ENCODE peak calls at places on chromosomes 11 and 22, in six cellular contexts. A is ovary, Z is gastrocnemius medialis, C is A549, M is IMR-90, U is right lobe of liver. O is an unnamed sample.

GRCh38 chr11:120747801-120748484 is 236.4 kb downstream of the GRIK4 start:
- DNase-seq in M (no peak), C (no peak), Z (no peak), A (no peak), U (no peak), O (no peak)

GRCh38 chr22:18057568-18058209 is 20.1 kb upstream of the PEX26 start:
- DNase-seq in A (peak), U (peak), C (peak), Z (peak), M (peak), O (peak)

GRCh38 chr22:19132693-19133400 is 1.7 kb downstream of the TSSK2 start:
- DNase-seq in Z (no peak), M (no peak), C (no peak), U (no peak), A (no peak), O (no peak)

GRCh38 chr11:44578279-44578678 is 12.8 kb downstream of the CD82 start:
- DNase-seq in A (no peak), Z (no peak), C (no peak), M (no peak), U (no peak), O (no peak)

GRCh38 chr11:125947419-125948277 is 1.8 kb downstream of the VSIG10L2 start:
- DNase-seq in U (no peak), Z (no peak), A (no peak), C (no peak), M (no peak), O (no peak)

GRCh38 chr11:133040289-133040893 is 491.9 kb downstream of the OPCML start:
- DNase-seq in U (no peak), C (no peak), A (no peak), M (peak), Z (no peak), O (no peak)

GRCh38 chr11:12787847-12788246 is 113.6 kb downstream of the TEAD1 start:
- DNase-seq in C (no peak), A (no peak), Z (no peak), M (peak), U (no peak), O (no peak)

GRCh38 chr11:99142237-99142636 is 121.5 kb downstream of the CNTN5 start:
- DNase-seq in M (no peak), C (no peak), U (no peak), A (no peak), Z (no peak), O (no peak)

GRCh38 chr11:117045196-117045595 is 53.0 kb downstream of the SIK3 start:
- DNase-seq in M (peak), A (no peak), U (no peak), Z (no peak), C (no peak), O (no peak)

GRCh38 chr22:45205624-45205925 is 35.1 kb downstream of the KIAA0930 start:
- DNase-seq in C (no peak), A (no peak), U (no peak), M (no peak), Z (no peak), O (no peak)

GRCh38 chr11:2772544-2773031 is 72.8 kb upstream of the KCNQ1OT1 start:
- DNase-seq in C (no peak), Z (no peak), A (no peak), U (peak), M (peak), O (peak)

GRCh38 chr11:69691449-69691848 is 12.4 kb downstream of the FGF19 start:
- DNase-seq in U (no peak), Z (no peak), A (no peak), C (no peak), M (peak), O (no peak)

GRCh38 chr11:76705834-76706233 is 35.3 kb upstream of the LRRC32 start:
- DNase-seq in M (no peak), C (no peak), A (no peak), Z (no peak), U (no peak), O (no peak)

GRCh38 chr11:48091426-48092102 is 111.2 kb downstream of the PTPRJ start:
- DNase-seq in Z (no peak), A (no peak), C (no peak), M (no peak), U (no peak), O (no peak)

GRCh38 chr11:30128269-30128932 is 102.4 kb upstream of the FSHB start:
- DNase-seq in Z (no peak), C (peak), M (peak), A (no peak), U (no peak), O (peak)

GRCh38 chr22:25120761-25121212 is 78.9 kb upstream of the CRYBB3 start:
- DNase-seq in C (no peak), A (no peak), M (no peak), U (peak), Z (no peak), O (peak)

GRCh38 chr11:15276616-15277015 is 161.9 kb downstream of the INSC start:
- DNase-seq in U (no peak), A (no peak), C (no peak), M (peak), Z (no peak), O (no peak)

GRCh38 chr11:75225794-75226193 is 14.8 kb upstream of the TPBGL start:
- DNase-seq in U (no peak), A (no peak), C (no peak), Z (no peak), M (no peak), O (no peak)

GRCh38 chr11:97850726-97851125 is 1170.0 kb upstream of the CNTN5 start:
- DNase-seq in U (no peak), C (no peak), M (no peak), Z (no peak), A (no peak), O (no peak)

GRCh38 chr11:95459268-95460040 is 228.5 kb upstream of the SESN3 start:
- DNase-seq in M (no peak), U (no peak), Z (no peak), A (no peak), C (no peak), O (peak)

GRCh38 chr22:17074648-17075002 is 10.2 kb upstream of the IL17RA start:
- DNase-seq in Z (no peak), C (no peak), U (no peak), A (no peak), M (peak), O (no peak)

GRCh38 chr11:99277281-99277680 is 256.5 kb downstream of the CNTN5 start:
- DNase-seq in A (no peak), Z (no peak), U (no peak), C (no peak), M (no peak), O (peak)

GRCh38 chr11:35099278-35100018 is 39.5 kb upstream of the CD44 start:
- DNase-seq in C (no peak), M (peak), U (no peak), Z (no peak), A (no peak), O (no peak)

GRCh38 chr11:2088746-2089535 is 50.2 kb downstream of the IGF2 start:
- DNase-seq in C (peak), M (no peak), A (no peak), Z (no peak), U (no peak), O (no peak)

GRCh38 chr11:125626381-125626950 is 1.5 kb downstream of the CHEK1 start:
- DNase-seq in U (no peak), A (no peak), Z (no peak), C (peak), M (peak), O (peak)

GRCh38 chr22:17951315-17951714 is 73.0 kb downstream of the MICAL3 start:
- DNase-seq in U (no peak), A (no peak), M (no peak), Z (no peak), C (no peak), O (no peak)

GRCh38 chr11:70790671-70791300 is 392.5 kb downstream of the CTTN start:
- DNase-seq in M (no peak), A (no peak), U (no peak), C (no peak), Z (no peak), O (no peak)

GRCh38 chr11:111325259-111325658 is 26.9 kb downstream of the POU2AF3 start:
- DNase-seq in Z (no peak), C (no peak), A (no peak), U (no peak), M (no peak), O (no peak)

GRCh38 chr22:26797910-26798309 is 140.5 kb downstream of the MIAT start:
- DNase-seq in U (no peak), Z (no peak), A (no peak), C (peak), M (no peak), O (no peak)

GRCh38 chr11:9053631-9054030 is 37.8 kb downstream of the SCUBE2 start:
- DNase-seq in Z (no peak), C (no peak), A (no peak), M (peak), U (no peak), O (no peak)

GRCh38 chr22:39956932-39957664 is 3.1 kb upstream of the TMA7B start:
- DNase-seq in U (no peak), C (no peak), M (no peak), Z (no peak), A (no peak), O (no peak)

GRCh38 chr11:14506532-14506931 is 6.9 kb upstream of the COPB1 start:
- DNase-seq in Z (no peak), M (peak), A (no peak), C (no peak), U (no peak), O (no peak)

GRCh38 chr11:69902337-69902736 is 83.1 kb upstream of the FGF3 start:
- DNase-seq in M (no peak), U (no peak), C (no peak), Z (no peak), A (no peak), O (no peak)

GRCh38 chr22:33864723-33865130 is 55.5 kb downstream of the LARGE1 start:
- DNase-seq in U (peak), A (no peak), C (no peak), M (peak), Z (no peak), O (no peak)

GRCh38 chr11:126139541-126140091 is 71.8 kb downstream of the RPUSD4 start:
- DNase-seq in M (peak), Z (no peak), U (no peak), A (peak), C (no peak), O (peak)

GRCh38 chr11:35794850-35795249 is 132.3 kb downstream of the TRIM44 start:
- DNase-seq in M (peak), U (no peak), Z (no peak), C (no peak), A (no peak), O (no peak)

GRCh38 chr11:35820614-35821013 is 123.2 kb upstream of the LDLRAD3 start:
- DNase-seq in U (no peak), M (no peak), C (no peak), A (no peak), Z (no peak), O (no peak)

GRCh38 chr11:122633219-122633829 is 22.2 kb upstream of the UBASH3B start:
- DNase-seq in C (peak), Z (no peak), A (no peak), U (no peak), M (peak), O (no peak)
- TF ChIP-seq CTCF in C (peak), Z (no peak), A (peak), U (peak), M (peak), O (peak)

GRCh38 chr11:78190374-78190773 is 1.7 kb downstream of the USP35 start:
- DNase-seq in U (no peak), C (no peak), M (no peak), Z (no peak), A (peak), O (no peak)
- TF ChIP-seq POLR2A in U (no peak), C (no peak), M (no peak), Z (no peak), A (no peak), O (no peak)

GRCh38 chr22:37657590-37658132 is 862 bp upstream of the PDXP start:
- DNase-seq in A (no peak), Z (no peak), C (no peak), M (peak), U (no peak), O (no peak)
- H3K4me3 ChIP-seq in A (peak), Z (peak), C (peak), M (peak), U (peak), O (no peak)

GRCh38 chr11:290621-291231 is 1.8 kb downstream of the PGGHG start:
- DNase-seq in U (peak), A (peak), C (no peak), Z (no peak), M (no peak), O (peak)
- TF ChIP-seq CTCF in U (no peak), A (no peak), C (no peak), Z (no peak), M (no peak), O (no peak)

GRCh38 chr11:119054418-119054817 is 2.6 kb downstream of the HYOU1 start:
- DNase-seq in Z (no peak), M (no peak), C (no peak), A (no peak), U (no peak), O (no peak)

GRCh38 chr11:119049081-119049480 is 7.9 kb downstream of the HYOU1 start:
- DNase-seq in U (no peak), C (no peak), M (no peak), A (no peak), Z (no peak), O (no peak)

GRCh38 chr11:119052163-119052814 is 4.7 kb downstream of the HYOU1 start:
- DNase-seq in C (no peak), M (no peak), U (no peak), Z (no peak), A (no peak), O (no peak)

GRCh38 chr11:119048644-119049043 is 8.4 kb downstream of the HYOU1 start:
- DNase-seq in C (no peak), Z (no peak), U (no peak), M (no peak), A (no peak), O (no peak)

GRCh38 chr11:119051440-119052162 is 5.4 kb downstream of the HYOU1 start:
- DNase-seq in U (no peak), A (no peak), Z (no peak), M (no peak), C (no peak), O (no peak)
- TF ChIP-seq POLR2A in U (no peak), A (no peak), Z (no peak), M (no peak), C (no peak), O (no peak)

GRCh38 chr11:73152086-73152853 is 10.2 kb upstream of the FCHSD2 start:
- DNase-seq in Z (no peak), U (no peak), A (no peak), M (no peak), C (no peak), O (no peak)

GRCh38 chr11:73154178-73154577 is 12.1 kb upstream of the FCHSD2 start:
- DNase-seq in U (no peak), C (no peak), M (no peak), A (no peak), Z (no peak), O (no peak)

GRCh38 chr11:73149105-73149504 is 7.0 kb upstream of the FCHSD2 start:
- DNase-seq in A (no peak), U (no peak), Z (no peak), M (no peak), C (no peak), O (no peak)

GRCh38 chr11:73152861-73153483 is 10.9 kb upstream of the FCHSD2 start:
- DNase-seq in U (no peak), Z (peak), C (no peak), M (no peak), A (no peak), O (no peak)

GRCh38 chr11:73151371-73151870 is 9.3 kb upstream of the FCHSD2 start:
- DNase-seq in U (no peak), A (no peak), Z (no peak), C (no peak), M (no peak), O (no peak)
- H3K4me3 ChIP-seq in U (no peak), A (no peak), Z (no peak), C (no peak), M (no peak), O (no peak)

GRCh38 chr11:38019072-38019775 is 1421.2 kb upstream of the RAG2 start:
- DNase-seq in A (no peak), U (no peak), C (no peak), Z (no peak), M (no peak), O (no peak)
- TF ChIP-seq CTCF in A (no peak), U (no peak), C (no peak), Z (no peak), M (no peak), O (no peak)

GRCh38 chr11:46616551-46617450 is at the start of gene HARBI1:
- DNase-seq in Z (peak), U (peak), A (peak), C (peak), M (peak), O (peak)
- TF ChIP-seq POLR2A in Z (peak), U (peak), A (peak), C (peak), M (peak), O (peak)

DNA sequence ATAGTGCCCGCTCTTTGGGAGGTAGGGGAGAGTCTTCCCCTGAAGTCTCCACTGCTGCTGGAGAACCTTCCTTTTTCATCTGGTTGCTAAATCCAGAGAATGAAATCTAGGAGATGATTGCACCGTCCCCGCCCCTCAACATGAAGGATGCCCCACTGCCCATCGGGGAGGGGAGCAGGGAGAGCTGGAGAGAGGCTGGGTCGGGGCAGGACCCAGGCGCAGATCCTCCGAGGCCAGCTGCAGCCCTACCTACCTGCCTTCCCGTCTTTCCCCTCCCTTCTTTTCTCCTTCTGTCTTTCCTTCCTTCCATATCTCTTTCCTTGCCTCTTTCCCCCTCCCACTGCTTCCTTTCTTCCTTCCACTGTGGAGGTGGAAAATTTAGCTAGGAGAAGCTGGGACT is 811 bp upstream of the PLEKHB1 start:
- DNase-seq in Z (no peak), M (no peak), C (no peak), A (no peak), U (no peak), O (no peak)
- H3K4me3 ChIP-seq in Z (no peak), M (no peak), C (no peak), A (no peak), U (no peak), O (no peak)